ENCODE peak calls at places on chromosomes 1 and 21, in five cellular contexts. E is dorsolateral prefrontal cortex, B is AG09309, P is HFFc6, R is AG04450. S is an unnamed sample.

GRCh38 chr1:15153184-15153841 is at the start of gene TMEM51:
- DNase-seq in E (peak), B (no peak), P (no peak), R (no peak), S (no peak)

GRCh38 chr1:162165528-162165927 is 96.0 kb downstream of the NOS1AP start:
- DNase-seq in E (no peak), B (no peak), P (no peak), R (no peak), S (no peak)

GRCh38 chr1:23224721-23225648 is 7.7 kb upstream of the HTR1D start:
- DNase-seq in E (no peak), B (peak), P (peak), R (no peak), S (peak)

GRCh38 chr21:44065428-44065827 is 41.8 kb upstream of the PWP2 start:
- DNase-seq in E (no peak), B (no peak), P (no peak), R (no peak), S (no peak)

GRCh38 chr1:23004112-23004511 is 11.5 kb downstream of the TEX46 start:
- DNase-seq in E (no peak), B (no peak), P (no peak), R (no peak), S (no peak)

GRCh38 chr21:42650441-42651421 is 2.7 kb upstream of the PDE9A start:
- DNase-seq in E (no peak), B (no peak), P (no peak), R (no peak), S (no peak)

GRCh38 chr1:173489149-173489600 is 12.0 kb downstream of the PRDX6 start:
- DNase-seq in E (no peak), B (no peak), P (no peak), R (no peak), S (peak)

GRCh38 chr1:25697426-25698220 is 81.0 kb downstream of the MAN1C1 start:
- DNase-seq in E (no peak), B (no peak), P (no peak), R (no peak), S (no peak)

GRCh38 chr21:28770867-28771661 is 221.6 kb downstream of the LTN1 start:
- DNase-seq in E (no peak), B (peak), P (peak), R (no peak), S (peak)

GRCh38 chr1:215076312-215076711 is 6.2 kb upstream of the KCNK2 start:
- DNase-seq in E (no peak), B (no peak), P (peak), R (no peak), S (peak)

GRCh38 chr1:74733616-74734484 is 898 bp downstream of the TYW3 start:
- DNase-seq in E (no peak), B (peak), P (peak), R (peak), S (peak)

GRCh38 chr1:221839794-221840395 is 98.0 kb upstream of the DUSP10 start:
- DNase-seq in E (no peak), B (peak), P (peak), R (no peak), S (peak)

GRCh38 chr1:200895801-200896570 is 1.3 kb downstream of the INAVA start:
- DNase-seq in E (no peak), B (no peak), P (no peak), R (no peak), S (peak)

GRCh38 chr1:200893411-200893901 is 1.2 kb upstream of the INAVA start:
- DNase-seq in E (no peak), B (no peak), P (no peak), R (no peak), S (no peak)

GRCh38 chr1:200896571-200897187 is 2.0 kb downstream of the INAVA start:
- DNase-seq in E (no peak), B (no peak), P (no peak), R (no peak), S (peak)

GRCh38 chr1:200895448-200895799 is 724 bp downstream of the INAVA start:
- DNase-seq in E (no peak), B (no peak), P (no peak), R (no peak), S (no peak)

DNA sequence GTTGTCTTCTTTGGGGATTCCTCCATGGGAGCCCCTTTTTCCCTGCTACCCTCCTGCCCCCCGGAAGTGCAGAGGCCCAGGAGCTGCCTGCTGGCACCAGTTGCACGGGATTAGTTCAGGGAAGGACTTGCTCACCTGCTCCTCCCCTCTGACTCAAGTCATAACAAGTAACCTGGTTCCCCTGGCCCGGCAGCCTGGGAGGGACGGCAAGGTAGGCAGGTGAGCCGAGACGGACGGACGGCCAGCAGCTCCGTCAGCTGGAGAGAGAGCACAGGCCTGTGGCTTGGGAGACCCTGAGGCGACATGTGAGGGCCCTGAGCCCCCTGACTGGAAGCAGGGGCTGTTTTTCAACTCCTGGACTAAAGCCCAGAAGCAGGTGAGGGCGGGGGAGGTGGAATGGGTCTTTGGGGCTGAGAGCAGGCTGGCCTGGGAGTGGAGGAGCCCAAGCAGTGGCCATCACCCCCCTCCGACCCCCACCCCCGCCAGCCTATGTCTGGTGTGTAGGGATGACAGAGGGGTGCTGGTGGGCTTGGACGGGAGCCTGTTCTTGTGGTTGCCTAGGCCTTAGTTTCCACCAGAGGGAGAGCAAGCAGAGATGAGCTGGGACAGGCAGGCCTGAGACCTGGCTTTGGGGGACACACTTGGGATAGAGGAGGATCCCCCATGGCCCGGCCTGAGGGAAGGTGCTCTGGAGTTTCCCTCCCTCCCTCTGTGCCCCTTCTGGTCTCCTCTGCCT is at the start of gene INAVA:
- DNase-seq in E (no peak), B (no peak), P (no peak), R (no peak), S (no peak)
- TF ChIP-seq CTCF in E (no peak), B (no peak), P (no peak), R (no peak), S (no peak)

DNA sequence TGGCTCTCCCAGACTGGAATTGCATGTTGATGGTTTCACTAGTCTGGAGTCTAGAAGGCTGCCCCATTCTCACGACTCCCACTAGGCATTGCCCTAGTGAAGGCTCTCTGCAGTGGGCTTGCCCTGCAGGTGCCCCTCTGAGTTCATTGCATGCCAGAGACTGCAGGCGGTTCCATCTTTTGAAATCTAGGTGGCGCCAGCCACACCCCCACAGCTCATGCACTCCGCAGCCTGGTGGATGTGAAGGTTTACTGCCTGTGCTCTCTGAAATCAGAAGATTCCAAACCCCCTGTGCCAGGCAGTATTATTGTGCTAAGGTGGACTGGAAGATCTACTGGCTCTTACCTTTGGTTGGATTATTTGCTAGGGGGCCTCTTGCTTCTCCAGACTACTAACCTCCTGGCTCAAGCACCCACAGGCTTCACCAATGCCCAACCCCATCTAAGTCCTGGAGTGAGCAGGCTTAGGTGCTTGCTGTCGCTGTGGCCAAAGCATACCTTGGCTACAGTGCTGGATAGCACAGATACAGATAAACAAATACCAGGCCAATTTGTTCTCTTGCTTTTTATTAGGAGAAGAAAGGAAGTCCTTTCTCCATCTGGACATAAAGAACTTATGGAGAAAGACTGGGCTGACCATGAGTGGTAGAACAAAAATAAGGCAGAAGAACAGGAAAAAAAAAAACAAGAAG is 83.5 kb upstream of the SIM2 start:
- DNase-seq in E (no peak), B (no peak), P (no peak), R (no peak), S (no peak)
- TF ChIP-seq CTCF in E (no peak), B (peak), P (peak), R (no peak), S (no peak)

GRCh38 chr1:9590201-9590600 is 1.5 kb downstream of the TMEM201 start:
- DNase-seq in E (peak), B (no peak), P (no peak), R (no peak), S (no peak)

GRCh38 chr1:9586147-9586766 is 2.5 kb upstream of the TMEM201 start:
- DNase-seq in E (no peak), B (no peak), P (no peak), R (no peak), S (no peak)

GRCh38 chr1:9589719-9590157 is 1.0 kb downstream of the TMEM201 start:
- DNase-seq in E (no peak), B (no peak), P (peak), R (no peak), S (peak)

GRCh38 chr1:9589144-9589718 is 520 bp downstream of the TMEM201 start:
- DNase-seq in E (peak), B (no peak), P (no peak), R (no peak), S (peak)

GRCh38 chr1:9588551-9589143 is at the start of gene TMEM201:
- DNase-seq in E (peak), B (peak), P (peak), R (peak), S (peak)
- TF ChIP-seq CTCF in E (peak), B (peak), P (peak), R (peak), S (peak)

GRCh38 chr1:3430820-3431219 is 23.6 kb upstream of the ARHGEF16 start:
- DNase-seq in E (no peak), B (no peak), P (no peak), R (no peak), S (no peak)

GRCh38 chr1:3432306-3432705 is 22.2 kb upstream of the ARHGEF16 start:
- DNase-seq in E (no peak), B (no peak), P (no peak), R (no peak), S (no peak)

GRCh38 chr1:3430406-3430805 is 24.1 kb upstream of the ARHGEF16 start:
- DNase-seq in E (no peak), B (no peak), P (no peak), R (no peak), S (no peak)

GRCh38 chr1:3431686-3432085 is 22.8 kb upstream of the ARHGEF16 start:
- DNase-seq in E (no peak), B (no peak), P (no peak), R (no peak), S (no peak)

DNA sequence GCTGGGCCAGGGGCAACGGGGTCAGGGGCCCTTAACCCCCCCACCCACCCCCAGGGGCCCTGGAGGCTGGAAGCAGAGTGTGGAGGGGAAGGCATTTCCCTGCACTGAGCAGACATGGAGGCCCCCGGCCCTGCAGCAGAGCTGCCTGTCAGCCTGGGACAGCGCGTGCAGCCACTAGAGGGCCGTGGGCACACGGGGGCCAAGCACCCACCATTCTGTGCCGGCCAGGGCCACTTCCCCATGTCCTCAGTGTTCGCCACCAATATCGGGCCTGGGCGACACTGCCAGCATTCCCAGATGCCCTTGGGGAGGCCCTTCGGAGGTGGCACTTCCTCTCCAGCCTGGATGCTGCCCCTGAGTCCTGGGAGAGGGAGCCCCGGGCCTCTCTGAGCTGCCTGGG is 23.2 kb upstream of the ARHGEF16 start:
- DNase-seq in E (no peak), B (no peak), P (no peak), R (no peak), S (no peak)
- TF ChIP-seq CTCF in E (peak), B (peak), P (peak), R (peak), S (peak)

GRCh38 chr1:220764757-220765156 is 16.6 kb downstream of the MTARC2 start:
- DNase-seq in E (no peak), B (no peak), P (no peak), R (no peak), S (no peak)

GRCh38 chr1:220767312-220768126 is 19.2 kb upstream of the MTARC1 start:
- DNase-seq in E (no peak), B (no peak), P (no peak), R (peak), S (peak)

GRCh38 chr1:220770245-220770913 is 16.3 kb upstream of the MTARC1 start:
- DNase-seq in E (no peak), B (no peak), P (no peak), R (no peak), S (no peak)

GRCh38 chr1:220769205-220769604 is 17.5 kb upstream of the MTARC1 start:
- DNase-seq in E (no peak), B (no peak), P (no peak), R (no peak), S (no peak)

GRCh38 chr1:220768127-220768601 is 18.5 kb upstream of the MTARC1 start:
- DNase-seq in E (no peak), B (no peak), P (no peak), R (no peak), S (no peak)
- TF ChIP-seq CTCF in E (no peak), B (no peak), P (no peak), R (no peak), S (peak)

GRCh38 chr1:156602557-156602993 is 1.3 kb upstream of the GPATCH4 start:
- DNase-seq in E (no peak), B (no peak), P (no peak), R (no peak), S (no peak)
- TF ChIP-seq CTCF in E (peak), B (peak), P (peak), R (peak), S (peak)

GRCh38 chr1:47912756-47913155 is 84.4 kb downstream of the TRABD2B start:
- DNase-seq in E (no peak), B (no peak), P (no peak), R (no peak), S (no peak)

GRCh38 chr1:47911892-47912291 is 85.3 kb downstream of the TRABD2B start:
- DNase-seq in E (no peak), B (no peak), P (no peak), R (no peak), S (no peak)

GRCh38 chr1:47914218-47914937 is 82.8 kb downstream of the TRABD2B start:
- DNase-seq in E (no peak), B (no peak), P (no peak), R (no peak), S (no peak)

GRCh38 chr1:47913225-47913823 is 83.9 kb downstream of the TRABD2B start:
- DNase-seq in E (no peak), B (no peak), P (no peak), R (no peak), S (no peak)

DNA sequence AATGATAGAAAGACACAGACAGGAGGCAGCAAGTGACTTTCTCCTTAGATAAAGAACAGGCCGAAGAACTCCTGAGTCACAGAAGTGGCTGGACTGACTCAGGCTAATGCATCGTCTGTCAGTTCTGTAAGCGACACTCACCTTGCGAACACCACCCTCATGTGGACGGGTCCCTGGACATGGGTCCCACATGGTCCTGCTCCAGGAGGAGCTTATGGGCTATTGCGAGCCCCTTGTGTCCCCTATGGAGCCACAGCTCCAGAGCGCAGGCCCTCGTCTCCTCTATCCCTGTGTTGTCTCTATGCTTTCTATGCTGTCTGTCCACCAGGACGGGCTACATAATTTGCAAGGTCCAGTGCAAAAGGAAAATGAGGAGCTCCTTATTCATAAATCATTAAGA is 85.8 kb downstream of the TRABD2B start:
- DNase-seq in E (no peak), B (no peak), P (no peak), R (no peak), S (no peak)
- TF ChIP-seq CTCF in E (no peak), B (no peak), P (no peak), R (no peak), S (no peak)